ENCODE peak calls at places on chromosomes 1 and 21, in five cellular contexts. L, G, J, X and W are unnamed samples.

GRCh38 chr1:235012436-235013210 is 116.0 kb downstream of the TOMM20 start:
- DNase-seq in L (no peak), G (no peak), J (no peak), X (no peak), W (no peak)

GRCh38 chr1:11981378-11982009 is 1.2 kb downstream of the MFN2 start:
- DNase-seq in L (no peak), G (no peak), J (no peak), X (no peak), W (no peak)

GRCh38 chr1:183093821-183094287 is 70.6 kb downstream of the LAMC1 start:
- DNase-seq in L (peak; percentile 38), G (peak; percentile 70), J (no peak), X (no peak), W (peak; percentile 82)

GRCh38 chr1:29789221-29789909 is 553.0 kb downstream of the PTPRU start:
- DNase-seq in L (no peak), G (no peak), J (no peak), X (no peak), W (peak; percentile 23)

GRCh38 chr1:15883326-15883725 is 35.8 kb downstream of the SPEN start:
- DNase-seq in L (no peak), G (no peak), J (peak; percentile 24), X (no peak), W (no peak)

GRCh38 chr1:229108598-229109201 is 162.2 kb upstream of the RAB4A start:
- DNase-seq in L (no peak), G (no peak), J (no peak), X (peak; percentile 33), W (no peak)

GRCh38 chr1:206634365-206635079 is 814 bp upstream of the DYRK3 start:
- DNase-seq in L (peak; percentile 72), G (no peak), J (peak; percentile 97), X (peak; percentile 81), W (peak; percentile 88)

GRCh38 chr1:231236938-231237337 is 4.1 kb upstream of the GNPAT start:
- DNase-seq in L (no peak), G (no peak), J (no peak), X (no peak), W (no peak)

GRCh38 chr1:205515781-205516253 is 11.3 kb downstream of the CDK18 start:
- DNase-seq in L (no peak), G (no peak), J (peak; percentile 41), X (peak; percentile 72), W (no peak)

GRCh38 chr21:45600248-45600647 is 43.3 kb upstream of the PCBP3 start:
- DNase-seq in L (no peak), G (no peak), J (no peak), X (no peak), W (no peak)

GRCh38 chr21:45599146-45599581 is 44.4 kb upstream of the PCBP3 start:
- DNase-seq in L (no peak), G (no peak), J (no peak), X (no peak), W (no peak)

GRCh38 chr21:45601551-45601950 is 42.0 kb upstream of the PCBP3 start:
- DNase-seq in L (no peak), G (no peak), J (no peak), X (no peak), W (no peak)

GRCh38 chr21:45603481-45603880 is 40.0 kb upstream of the PCBP3 start:
- DNase-seq in L (no peak), G (no peak), J (no peak), X (no peak), W (no peak)

DNA sequence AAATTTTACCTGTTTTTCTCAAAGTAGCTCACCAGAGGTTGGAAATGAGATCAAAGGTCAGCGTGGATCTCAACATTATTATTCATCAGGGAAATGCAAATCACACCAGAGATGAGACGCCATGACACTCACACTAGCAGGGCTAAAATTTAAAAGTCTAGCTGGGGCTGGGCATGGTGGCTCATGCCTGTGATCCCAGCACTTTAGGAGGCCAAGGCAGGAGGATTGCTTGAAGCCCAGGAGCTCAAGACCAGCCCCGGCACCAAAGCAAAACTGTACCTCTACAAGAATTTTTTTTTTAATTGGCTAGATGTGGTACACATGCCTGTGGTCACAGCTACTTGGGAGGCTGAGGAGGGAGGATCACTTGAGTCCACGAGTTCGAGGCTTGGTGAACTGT is 41.4 kb upstream of the PCBP3 start:
- DNase-seq in L (no peak), G (no peak), J (no peak), X (no peak), W (no peak)
- TF ChIP-seq MAFK in L (no peak), G (no peak), J (no peak), X (no peak), W (no peak)

GRCh38 chr1:54465351-54465811 is 59.2 kb upstream of the SSBP3 start:
- DNase-seq in L (no peak), G (no peak), J (no peak), X (no peak), W (no peak)
- TF ChIP-seq MAFK in L (no peak), G (no peak), J (no peak), X (no peak), W (no peak)

GRCh38 chr1:59593798-59594790 is 220.7 kb upstream of the HOOK1 start:
- DNase-seq in L (no peak), G (no peak), J (no peak), X (peak; percentile 65), W (no peak)

GRCh38 chr1:59596956-59597355 is 217.8 kb upstream of the HOOK1 start:
- DNase-seq in L (no peak), G (no peak), J (no peak), X (no peak), W (no peak)

GRCh38 chr1:59595774-59596173 is 219.0 kb upstream of the HOOK1 start:
- DNase-seq in L (no peak), G (no peak), J (no peak), X (no peak), W (peak; percentile 85)

GRCh38 chr1:59597420-59598199 is 217.1 kb upstream of the HOOK1 start:
- DNase-seq in L (no peak), G (no peak), J (no peak), X (no peak), W (peak; percentile 35)

DNA sequence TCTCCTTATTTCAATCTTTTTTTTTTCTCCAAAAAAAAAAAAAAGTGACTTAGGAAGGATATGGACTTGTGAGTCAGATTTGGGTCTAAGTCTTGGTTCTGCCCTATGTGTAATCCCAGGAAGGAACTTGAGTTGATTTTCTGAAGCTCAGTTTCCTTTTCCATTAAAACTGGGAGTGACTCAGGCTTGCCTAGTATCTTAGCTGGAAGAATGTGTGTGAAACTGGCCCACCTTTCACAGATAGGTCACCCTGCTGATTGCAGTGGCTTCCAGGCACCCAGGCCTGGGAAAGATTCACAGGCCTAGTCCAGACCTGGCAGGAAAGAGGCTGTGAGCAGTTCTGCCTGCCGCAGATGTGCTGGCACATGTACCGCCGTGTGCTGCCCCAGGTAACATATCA is 218.3 kb upstream of the HOOK1 start:
- DNase-seq in L (no peak), G (no peak), J (no peak), X (no peak), W (peak; percentile 95)
- TF ChIP-seq MAFK in L (no peak), G (no peak), J (no peak), X (no peak), W (no peak)

DNA sequence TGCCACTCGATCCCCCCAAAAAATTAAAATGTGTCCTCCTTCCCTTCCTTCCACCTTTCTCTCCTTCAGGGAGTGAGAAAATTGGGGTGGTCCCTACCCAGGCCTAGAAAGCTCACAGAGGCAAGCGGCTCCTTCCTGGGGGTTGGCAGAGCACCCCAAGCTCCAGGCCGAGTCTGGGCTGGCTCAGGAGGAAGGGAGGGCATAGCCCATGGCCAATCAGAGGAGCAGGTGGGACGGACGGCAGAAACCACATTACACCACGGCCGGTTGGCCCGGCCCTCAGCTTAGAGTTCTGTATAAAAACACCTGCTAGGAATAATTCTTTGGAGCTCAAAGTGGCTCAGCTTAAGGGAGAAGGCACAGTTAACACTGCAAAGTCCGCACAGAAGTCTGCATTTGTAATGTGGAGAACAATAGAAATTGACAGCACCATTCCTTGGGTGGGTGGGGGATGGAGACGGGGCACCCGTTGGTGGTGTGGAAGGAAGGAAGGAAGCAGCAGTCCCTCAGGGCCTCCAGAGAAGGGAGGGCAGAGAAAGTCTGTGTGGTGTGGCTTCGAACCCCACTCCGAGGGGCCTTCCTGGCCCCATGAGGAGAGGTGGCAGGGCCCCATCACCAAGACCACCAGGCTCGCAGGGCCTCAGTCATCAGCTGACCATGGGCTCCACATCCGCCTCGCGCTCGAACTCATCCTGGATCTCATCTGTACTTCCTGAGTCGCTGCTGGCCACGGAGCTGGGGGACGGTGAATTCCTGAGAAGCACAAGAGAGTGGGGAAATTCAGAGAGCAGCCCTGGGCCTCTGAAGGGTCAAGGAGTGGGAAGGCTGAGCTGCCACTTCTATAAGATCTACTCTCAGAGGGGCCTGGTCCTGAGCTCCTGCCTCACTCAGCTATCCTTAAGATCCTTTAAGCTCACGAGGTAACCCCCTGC is 5.8 kb upstream of the ALDH4A1 start:
- DNase-seq in L (no peak), G (no peak), J (peak; percentile 64), X (no peak), W (no peak)
- TF ChIP-seq MAFK in L (no peak), G (no peak), J (no peak), X (no peak), W (no peak)

DNA sequence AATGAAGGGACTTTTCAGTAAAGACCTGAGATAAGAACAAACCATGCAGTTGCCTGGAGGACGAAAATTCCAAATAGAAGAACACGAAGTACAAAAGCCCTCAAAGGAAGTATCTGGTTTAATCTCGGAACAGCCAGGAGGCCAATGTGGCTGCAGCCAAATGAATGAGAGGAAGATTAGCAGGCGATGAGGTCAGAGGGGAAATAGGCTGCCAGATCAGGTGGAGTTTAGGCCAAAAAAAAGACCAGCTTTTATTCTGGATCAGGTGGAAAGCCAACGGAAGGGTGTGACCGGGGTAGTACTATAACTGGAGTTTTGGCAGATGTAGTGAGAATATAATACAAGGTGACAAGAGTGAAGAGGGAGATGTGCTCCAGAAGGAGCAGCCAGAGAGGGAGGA is 43.7 kb downstream of the SRSF11 start:
- DNase-seq in L (no peak), G (no peak), J (peak; percentile 40), X (no peak), W (no peak)
- TF ChIP-seq MAFK in L (no peak), G (no peak), J (no peak), X (no peak), W (no peak)

GRCh38 chr1:63917571-63918394 is 144.0 kb downstream of the ROR1 start:
- DNase-seq in L (no peak), G (peak; percentile 36), J (peak; percentile 35), X (peak; percentile 4), W (peak; percentile 21)
- TF ChIP-seq MAFK in L (no peak), G (no peak), J (no peak), X (no peak), W (no peak)

GRCh38 chr1:41533016-41533730 is 48.7 kb upstream of the EDN2 start:
- DNase-seq in L (no peak), G (no peak), J (no peak), X (no peak), W (no peak)
- TF ChIP-seq MAFK in L (no peak), G (no peak), J (no peak), X (no peak), W (no peak)

GRCh38 chr1:165129568-165130164 is 226.8 kb downstream of the LMX1A start:
- DNase-seq in L (peak; percentile 42), G (peak; percentile 53), J (peak; percentile 68), X (peak; percentile 83), W (peak; percentile 9)
- TF ChIP-seq MAFK in L (no peak), G (no peak), J (no peak), X (no peak), W (no peak)